ENCODE peak calls at places on chromosomes 12 and 14, in eight cellular contexts. One of them, this sample, is unnamed.

GRCh38 chr12:42420385-42420784 is 94.4 kb downstream of the PPHLN1 start:
- DNase-seq in SK-MEL-5: no peak
- DNase-seq in fibroblast of the conjunctiva: no peak
- DNase-seq in SW 1271: no peak
- DNase-seq in NCI-H748 treated with DMSO at 0.1 percent for 48 hours: no peak
- DNase-seq in activated T-helper 1 cell treated with anti-CD3 and anti-CD28 coated beads, Interleukin-12 subunit alpha, Interleukin-12 subunit beta, Interleukin-2, Interleukin-4 antibody, amounts not matched to agents 30 ng/mL and 10 ng/mL and 1 ng/mL, durations not matched to agents 14 hours and 24 hours and 36 hours: no peak
- DNase-seq in fibroblast of pulmonary artery: no peak
- DNase-seq in AG04450: no peak
- DNase-seq in this sample: no peak

GRCh38 chr12:51391047-51391837 is at the start of gene GALNT6:
- DNase-seq in SK-MEL-5: no peak
- DNase-seq in fibroblast of the conjunctiva: no peak
- DNase-seq in SW 1271: peak
- DNase-seq in NCI-H748 treated with DMSO at 0.1 percent for 48 hours: peak
- DNase-seq in activated T-helper 1 cell treated with anti-CD3 and anti-CD28 coated beads, Interleukin-12 subunit alpha, Interleukin-12 subunit beta, Interleukin-2, Interleukin-4 antibody, amounts not matched to agents 30 ng/mL and 10 ng/mL and 1 ng/mL, durations not matched to agents 14 hours and 24 hours and 36 hours: peak
- DNase-seq in fibroblast of pulmonary artery: no peak
- DNase-seq in AG04450: no peak
- DNase-seq in this sample: peak

GRCh38 chr14:75046275-75046674 is 5.0 kb downstream of the MLH3 start:
- DNase-seq in SK-MEL-5: no peak
- DNase-seq in fibroblast of the conjunctiva: no peak
- DNase-seq in SW 1271: no peak
- DNase-seq in NCI-H748 treated with DMSO at 0.1 percent for 48 hours: no peak
- DNase-seq in activated T-helper 1 cell treated with anti-CD3 and anti-CD28 coated beads, Interleukin-12 subunit alpha, Interleukin-12 subunit beta, Interleukin-2, Interleukin-4 antibody, amounts not matched to agents 30 ng/mL and 10 ng/mL and 1 ng/mL, durations not matched to agents 14 hours and 24 hours and 36 hours: no peak
- DNase-seq in fibroblast of pulmonary artery: no peak
- DNase-seq in AG04450: no peak
- DNase-seq in this sample: no peak

GRCh38 chr12:991350-992278 is 591 bp downstream of the ERC1 start:
- DNase-seq in SK-MEL-5: no peak
- DNase-seq in fibroblast of the conjunctiva: no peak
- DNase-seq in SW 1271: no peak
- DNase-seq in NCI-H748 treated with DMSO at 0.1 percent for 48 hours: peak
- DNase-seq in activated T-helper 1 cell treated with anti-CD3 and anti-CD28 coated beads, Interleukin-12 subunit alpha, Interleukin-12 subunit beta, Interleukin-2, Interleukin-4 antibody, amounts not matched to agents 30 ng/mL and 10 ng/mL and 1 ng/mL, durations not matched to agents 14 hours and 24 hours and 36 hours: no peak
- DNase-seq in fibroblast of pulmonary artery: peak
- DNase-seq in AG04450: no peak
- DNase-seq in this sample: no peak

GRCh38 chr12:96578526-96579125 is 89.2 kb downstream of the CFAP54 start:
- DNase-seq in SK-MEL-5: peak
- DNase-seq in fibroblast of the conjunctiva: peak
- DNase-seq in SW 1271: peak
- DNase-seq in NCI-H748 treated with DMSO at 0.1 percent for 48 hours: peak
- DNase-seq in activated T-helper 1 cell treated with anti-CD3 and anti-CD28 coated beads, Interleukin-12 subunit alpha, Interleukin-12 subunit beta, Interleukin-2, Interleukin-4 antibody, amounts not matched to agents 30 ng/mL and 10 ng/mL and 1 ng/mL, durations not matched to agents 14 hours and 24 hours and 36 hours: no peak
- DNase-seq in fibroblast of pulmonary artery: peak
- DNase-seq in AG04450: peak
- DNase-seq in this sample: peak

GRCh38 chr14:105891221-105891602 is 364.8 kb downstream of the TMEM121 start:
- DNase-seq in SK-MEL-5: no peak
- DNase-seq in fibroblast of the conjunctiva: no peak
- DNase-seq in SW 1271: no peak
- DNase-seq in NCI-H748 treated with DMSO at 0.1 percent for 48 hours: no peak
- DNase-seq in activated T-helper 1 cell treated with anti-CD3 and anti-CD28 coated beads, Interleukin-12 subunit alpha, Interleukin-12 subunit beta, Interleukin-2, Interleukin-4 antibody, amounts not matched to agents 30 ng/mL and 10 ng/mL and 1 ng/mL, durations not matched to agents 14 hours and 24 hours and 36 hours: no peak
- DNase-seq in fibroblast of pulmonary artery: no peak
- DNase-seq in AG04450: no peak
- DNase-seq in this sample: no peak

GRCh38 chr12:48556631-48557030 is 13.2 kb downstream of the LALBA start:
- DNase-seq in SK-MEL-5: no peak
- DNase-seq in fibroblast of the conjunctiva: no peak
- DNase-seq in SW 1271: no peak
- DNase-seq in NCI-H748 treated with DMSO at 0.1 percent for 48 hours: no peak
- DNase-seq in activated T-helper 1 cell treated with anti-CD3 and anti-CD28 coated beads, Interleukin-12 subunit alpha, Interleukin-12 subunit beta, Interleukin-2, Interleukin-4 antibody, amounts not matched to agents 30 ng/mL and 10 ng/mL and 1 ng/mL, durations not matched to agents 14 hours and 24 hours and 36 hours: no peak
- DNase-seq in fibroblast of pulmonary artery: no peak
- DNase-seq in AG04450: no peak
- DNase-seq in this sample: no peak

GRCh38 chr14:66645716-66646115 is 137.8 kb downstream of the GPHN start:
- DNase-seq in SK-MEL-5: peak
- DNase-seq in fibroblast of the conjunctiva: no peak
- DNase-seq in SW 1271: peak
- DNase-seq in NCI-H748 treated with DMSO at 0.1 percent for 48 hours: no peak
- DNase-seq in activated T-helper 1 cell treated with anti-CD3 and anti-CD28 coated beads, Interleukin-12 subunit alpha, Interleukin-12 subunit beta, Interleukin-2, Interleukin-4 antibody, amounts not matched to agents 30 ng/mL and 10 ng/mL and 1 ng/mL, durations not matched to agents 14 hours and 24 hours and 36 hours: no peak
- DNase-seq in fibroblast of pulmonary artery: peak
- DNase-seq in AG04450: no peak
- DNase-seq in this sample: no peak

GRCh38 chr14:97137705-97138104 is 340.5 kb downstream of the VRK1 start:
- DNase-seq in SK-MEL-5: no peak
- DNase-seq in fibroblast of the conjunctiva: no peak
- DNase-seq in SW 1271: no peak
- DNase-seq in NCI-H748 treated with DMSO at 0.1 percent for 48 hours: no peak
- DNase-seq in activated T-helper 1 cell treated with anti-CD3 and anti-CD28 coated beads, Interleukin-12 subunit alpha, Interleukin-12 subunit beta, Interleukin-2, Interleukin-4 antibody, amounts not matched to agents 30 ng/mL and 10 ng/mL and 1 ng/mL, durations not matched to agents 14 hours and 24 hours and 36 hours: no peak
- DNase-seq in fibroblast of pulmonary artery: no peak
- DNase-seq in AG04450: no peak
- DNase-seq in this sample: no peak

GRCh38 chr14:67950386-67950785 is 130.8 kb downstream of the RAD51B start:
- DNase-seq in SK-MEL-5: no peak
- DNase-seq in fibroblast of the conjunctiva: no peak
- DNase-seq in SW 1271: no peak
- DNase-seq in NCI-H748 treated with DMSO at 0.1 percent for 48 hours: no peak
- DNase-seq in activated T-helper 1 cell treated with anti-CD3 and anti-CD28 coated beads, Interleukin-12 subunit alpha, Interleukin-12 subunit beta, Interleukin-2, Interleukin-4 antibody, amounts not matched to agents 30 ng/mL and 10 ng/mL and 1 ng/mL, durations not matched to agents 14 hours and 24 hours and 36 hours: no peak
- DNase-seq in fibroblast of pulmonary artery: no peak
- DNase-seq in AG04450: no peak
- DNase-seq in this sample: no peak

GRCh38 chr12:15546102-15546701 is 223.9 kb downstream of the PTPRO start:
- DNase-seq in SK-MEL-5: no peak
- DNase-seq in fibroblast of the conjunctiva: no peak
- DNase-seq in SW 1271: no peak
- DNase-seq in NCI-H748 treated with DMSO at 0.1 percent for 48 hours: no peak
- DNase-seq in activated T-helper 1 cell treated with anti-CD3 and anti-CD28 coated beads, Interleukin-12 subunit alpha, Interleukin-12 subunit beta, Interleukin-2, Interleukin-4 antibody, amounts not matched to agents 30 ng/mL and 10 ng/mL and 1 ng/mL, durations not matched to agents 14 hours and 24 hours and 36 hours: no peak
- DNase-seq in fibroblast of pulmonary artery: no peak
- DNase-seq in AG04450: no peak
- DNase-seq in this sample: peak

GRCh38 chr12:20527396-20528154 is 159.2 kb downstream of the PDE3A start:
- DNase-seq in SK-MEL-5: peak
- DNase-seq in fibroblast of the conjunctiva: no peak
- DNase-seq in SW 1271: no peak
- DNase-seq in NCI-H748 treated with DMSO at 0.1 percent for 48 hours: no peak
- DNase-seq in activated T-helper 1 cell treated with anti-CD3 and anti-CD28 coated beads, Interleukin-12 subunit alpha, Interleukin-12 subunit beta, Interleukin-2, Interleukin-4 antibody, amounts not matched to agents 30 ng/mL and 10 ng/mL and 1 ng/mL, durations not matched to agents 14 hours and 24 hours and 36 hours: no peak
- DNase-seq in fibroblast of pulmonary artery: peak
- DNase-seq in AG04450: peak
- DNase-seq in this sample: no peak

GRCh38 chr14:99159341-99160340 is 112.4 kb downstream of the BCL11B start:
- DNase-seq in SK-MEL-5: no peak
- DNase-seq in fibroblast of the conjunctiva: no peak
- DNase-seq in SW 1271: no peak
- DNase-seq in NCI-H748 treated with DMSO at 0.1 percent for 48 hours: no peak
- DNase-seq in activated T-helper 1 cell treated with anti-CD3 and anti-CD28 coated beads, Interleukin-12 subunit alpha, Interleukin-12 subunit beta, Interleukin-2, Interleukin-4 antibody, amounts not matched to agents 30 ng/mL and 10 ng/mL and 1 ng/mL, durations not matched to agents 14 hours and 24 hours and 36 hours: no peak
- DNase-seq in fibroblast of pulmonary artery: no peak
- DNase-seq in AG04450: no peak
- DNase-seq in this sample: no peak

GRCh38 chr14:38536376-38537038 is 280.6 kb upstream of the CLEC14A start:
- DNase-seq in SK-MEL-5: no peak
- DNase-seq in fibroblast of the conjunctiva: no peak
- DNase-seq in SW 1271: no peak
- DNase-seq in NCI-H748 treated with DMSO at 0.1 percent for 48 hours: no peak
- DNase-seq in activated T-helper 1 cell treated with anti-CD3 and anti-CD28 coated beads, Interleukin-12 subunit alpha, Interleukin-12 subunit beta, Interleukin-2, Interleukin-4 antibody, amounts not matched to agents 30 ng/mL and 10 ng/mL and 1 ng/mL, durations not matched to agents 14 hours and 24 hours and 36 hours: no peak
- DNase-seq in fibroblast of pulmonary artery: peak
- DNase-seq in AG04450: no peak
- DNase-seq in this sample: no peak

GRCh38 chr12:107322063-107322462 is 228.7 kb upstream of the CRY1 start:
- DNase-seq in SK-MEL-5: no peak
- DNase-seq in fibroblast of the conjunctiva: no peak
- DNase-seq in SW 1271: no peak
- DNase-seq in NCI-H748 treated with DMSO at 0.1 percent for 48 hours: no peak
- DNase-seq in activated T-helper 1 cell treated with anti-CD3 and anti-CD28 coated beads, Interleukin-12 subunit alpha, Interleukin-12 subunit beta, Interleukin-2, Interleukin-4 antibody, amounts not matched to agents 30 ng/mL and 10 ng/mL and 1 ng/mL, durations not matched to agents 14 hours and 24 hours and 36 hours: peak
- DNase-seq in fibroblast of pulmonary artery: no peak
- DNase-seq in AG04450: no peak
- DNase-seq in this sample: peak

GRCh38 chr12:102427542-102427923 is 52.8 kb downstream of the IGF1 start:
- DNase-seq in SK-MEL-5: no peak
- DNase-seq in fibroblast of the conjunctiva: no peak
- DNase-seq in SW 1271: no peak
- DNase-seq in NCI-H748 treated with DMSO at 0.1 percent for 48 hours: no peak
- DNase-seq in activated T-helper 1 cell treated with anti-CD3 and anti-CD28 coated beads, Interleukin-12 subunit alpha, Interleukin-12 subunit beta, Interleukin-2, Interleukin-4 antibody, amounts not matched to agents 30 ng/mL and 10 ng/mL and 1 ng/mL, durations not matched to agents 14 hours and 24 hours and 36 hours: no peak
- DNase-seq in fibroblast of pulmonary artery: no peak
- DNase-seq in AG04450: no peak
- DNase-seq in this sample: no peak

GRCh38 chr12:72197790-72198189 is 74.4 kb upstream of the TRHDE start:
- DNase-seq in SK-MEL-5: no peak
- DNase-seq in fibroblast of the conjunctiva: no peak
- DNase-seq in SW 1271: no peak
- DNase-seq in NCI-H748 treated with DMSO at 0.1 percent for 48 hours: no peak
- DNase-seq in activated T-helper 1 cell treated with anti-CD3 and anti-CD28 coated beads, Interleukin-12 subunit alpha, Interleukin-12 subunit beta, Interleukin-2, Interleukin-4 antibody, amounts not matched to agents 30 ng/mL and 10 ng/mL and 1 ng/mL, durations not matched to agents 14 hours and 24 hours and 36 hours: no peak
- DNase-seq in fibroblast of pulmonary artery: no peak
- DNase-seq in AG04450: no peak
- DNase-seq in this sample: no peak

GRCh38 chr14:67557118-67557517 is 24.0 kb downstream of the PLEKHH1 start:
- DNase-seq in SK-MEL-5: peak
- DNase-seq in fibroblast of the conjunctiva: no peak
- DNase-seq in SW 1271: peak
- DNase-seq in NCI-H748 treated with DMSO at 0.1 percent for 48 hours: no peak
- DNase-seq in activated T-helper 1 cell treated with anti-CD3 and anti-CD28 coated beads, Interleukin-12 subunit alpha, Interleukin-12 subunit beta, Interleukin-2, Interleukin-4 antibody, amounts not matched to agents 30 ng/mL and 10 ng/mL and 1 ng/mL, durations not matched to agents 14 hours and 24 hours and 36 hours: no peak
- DNase-seq in fibroblast of pulmonary artery: no peak
- DNase-seq in AG04450: no peak
- DNase-seq in this sample: no peak

GRCh38 chr12:48977290-48978281 is 536 bp upstream of the WNT1 start:
- DNase-seq in SK-MEL-5: peak
- DNase-seq in fibroblast of the conjunctiva: no peak
- DNase-seq in SW 1271: peak
- DNase-seq in NCI-H748 treated with DMSO at 0.1 percent for 48 hours: no peak
- DNase-seq in activated T-helper 1 cell treated with anti-CD3 and anti-CD28 coated beads, Interleukin-12 subunit alpha, Interleukin-12 subunit beta, Interleukin-2, Interleukin-4 antibody, amounts not matched to agents 30 ng/mL and 10 ng/mL and 1 ng/mL, durations not matched to agents 14 hours and 24 hours and 36 hours: peak
- DNase-seq in fibroblast of pulmonary artery: peak
- DNase-seq in AG04450: no peak
- DNase-seq in this sample: peak

GRCh38 chr14:61468063-61468825 is 146.9 kb downstream of the PRKCH start:
- DNase-seq in SK-MEL-5: no peak
- DNase-seq in fibroblast of the conjunctiva: no peak
- DNase-seq in SW 1271: no peak
- DNase-seq in NCI-H748 treated with DMSO at 0.1 percent for 48 hours: no peak
- DNase-seq in activated T-helper 1 cell treated with anti-CD3 and anti-CD28 coated beads, Interleukin-12 subunit alpha, Interleukin-12 subunit beta, Interleukin-2, Interleukin-4 antibody, amounts not matched to agents 30 ng/mL and 10 ng/mL and 1 ng/mL, durations not matched to agents 14 hours and 24 hours and 36 hours: no peak
- DNase-seq in fibroblast of pulmonary artery: no peak
- DNase-seq in AG04450: no peak
- DNase-seq in this sample: no peak

GRCh38 chr14:54312166-54312801 is 84.5 kb upstream of the CDKN3 start:
- DNase-seq in SK-MEL-5: peak
- DNase-seq in fibroblast of the conjunctiva: peak
- DNase-seq in SW 1271: peak
- DNase-seq in NCI-H748 treated with DMSO at 0.1 percent for 48 hours: no peak
- DNase-seq in activated T-helper 1 cell treated with anti-CD3 and anti-CD28 coated beads, Interleukin-12 subunit alpha, Interleukin-12 subunit beta, Interleukin-2, Interleukin-4 antibody, amounts not matched to agents 30 ng/mL and 10 ng/mL and 1 ng/mL, durations not matched to agents 14 hours and 24 hours and 36 hours: no peak
- DNase-seq in fibroblast of pulmonary artery: peak
- DNase-seq in AG04450: peak
- DNase-seq in this sample: no peak

GRCh38 chr12:1680804-1681492 is 9.9 kb upstream of the ADIPOR2 start:
- DNase-seq in SK-MEL-5: no peak
- DNase-seq in fibroblast of the conjunctiva: no peak
- DNase-seq in SW 1271: no peak
- DNase-seq in NCI-H748 treated with DMSO at 0.1 percent for 48 hours: no peak
- DNase-seq in activated T-helper 1 cell treated with anti-CD3 and anti-CD28 coated beads, Interleukin-12 subunit alpha, Interleukin-12 subunit beta, Interleukin-2, Interleukin-4 antibody, amounts not matched to agents 30 ng/mL and 10 ng/mL and 1 ng/mL, durations not matched to agents 14 hours and 24 hours and 36 hours: no peak
- DNase-seq in fibroblast of pulmonary artery: peak
- DNase-seq in AG04450: no peak
- DNase-seq in this sample: no peak

GRCh38 chr12:77102123-77102522 is 36.8 kb upstream of the E2F7 start:
- DNase-seq in SK-MEL-5: no peak
- DNase-seq in fibroblast of the conjunctiva: no peak
- DNase-seq in SW 1271: no peak
- DNase-seq in NCI-H748 treated with DMSO at 0.1 percent for 48 hours: no peak
- DNase-seq in activated T-helper 1 cell treated with anti-CD3 and anti-CD28 coated beads, Interleukin-12 subunit alpha, Interleukin-12 subunit beta, Interleukin-2, Interleukin-4 antibody, amounts not matched to agents 30 ng/mL and 10 ng/mL and 1 ng/mL, durations not matched to agents 14 hours and 24 hours and 36 hours: no peak
- DNase-seq in fibroblast of pulmonary artery: no peak
- DNase-seq in AG04450: no peak
- DNase-seq in this sample: no peak

GRCh38 chr12:84551373-84551772 is 361.2 kb downstream of the SLC6A15 start:
- DNase-seq in SK-MEL-5: peak
- DNase-seq in fibroblast of the conjunctiva: no peak
- DNase-seq in SW 1271: no peak
- DNase-seq in NCI-H748 treated with DMSO at 0.1 percent for 48 hours: no peak
- DNase-seq in activated T-helper 1 cell treated with anti-CD3 and anti-CD28 coated beads, Interleukin-12 subunit alpha, Interleukin-12 subunit beta, Interleukin-2, Interleukin-4 antibody, amounts not matched to agents 30 ng/mL and 10 ng/mL and 1 ng/mL, durations not matched to agents 14 hours and 24 hours and 36 hours: no peak
- DNase-seq in fibroblast of pulmonary artery: no peak
- DNase-seq in AG04450: no peak
- DNase-seq in this sample: no peak

GRCh38 chr12:106035421-106035820 is 103.3 kb downstream of the NUAK1 start:
- DNase-seq in SK-MEL-5: no peak
- DNase-seq in fibroblast of the conjunctiva: no peak
- DNase-seq in SW 1271: no peak
- DNase-seq in NCI-H748 treated with DMSO at 0.1 percent for 48 hours: no peak
- DNase-seq in activated T-helper 1 cell treated with anti-CD3 and anti-CD28 coated beads, Interleukin-12 subunit alpha, Interleukin-12 subunit beta, Interleukin-2, Interleukin-4 antibody, amounts not matched to agents 30 ng/mL and 10 ng/mL and 1 ng/mL, durations not matched to agents 14 hours and 24 hours and 36 hours: no peak
- DNase-seq in fibroblast of pulmonary artery: no peak
- DNase-seq in AG04450: no peak
- DNase-seq in this sample: no peak

GRCh38 chr12:123231931-123232330 is 1.0 kb downstream of the MPHOSPH9 start:
- DNase-seq in SK-MEL-5: no peak
- DNase-seq in fibroblast of the conjunctiva: no peak
- DNase-seq in SW 1271: no peak
- DNase-seq in NCI-H748 treated with DMSO at 0.1 percent for 48 hours: no peak
- DNase-seq in activated T-helper 1 cell treated with anti-CD3 and anti-CD28 coated beads, Interleukin-12 subunit alpha, Interleukin-12 subunit beta, Interleukin-2, Interleukin-4 antibody, amounts not matched to agents 30 ng/mL and 10 ng/mL and 1 ng/mL, durations not matched to agents 14 hours and 24 hours and 36 hours: no peak
- DNase-seq in fibroblast of pulmonary artery: no peak
- DNase-seq in AG04450: no peak
- DNase-seq in this sample: no peak

GRCh38 chr12:53410951-53411350 is 12.7 kb upstream of the AMHR2 start:
- DNase-seq in SK-MEL-5: no peak
- DNase-seq in fibroblast of the conjunctiva: no peak
- DNase-seq in SW 1271: no peak
- DNase-seq in NCI-H748 treated with DMSO at 0.1 percent for 48 hours: no peak
- DNase-seq in activated T-helper 1 cell treated with anti-CD3 and anti-CD28 coated beads, Interleukin-12 subunit alpha, Interleukin-12 subunit beta, Interleukin-2, Interleukin-4 antibody, amounts not matched to agents 30 ng/mL and 10 ng/mL and 1 ng/mL, durations not matched to agents 14 hours and 24 hours and 36 hours: no peak
- DNase-seq in fibroblast of pulmonary artery: no peak
- DNase-seq in AG04450: no peak
- DNase-seq in this sample: no peak